ENCODE peak calls at places on chromosome 10, in four cellular contexts. E is CD8-positive, alpha-beta T cell; J is heart left ventricle; C is PC-9. S is an unnamed sample.

GRCh38 chr10:35605191-35605590 is at the start of gene GJD4:
- DNase-seq in E (no peak), J (no peak), C (no peak), S (no peak)

GRCh38 chr10:97270523-97271154 is 21.8 kb downstream of the ARHGAP19 start:
- DNase-seq in E (no peak), J (no peak), C (no peak), S (no peak)

GRCh38 chr10:75400769-75401568 is 595 bp downstream of the ZNF503 start:
- DNase-seq in E (no peak), J (peak; percentile 72), C (peak; percentile 32), S (no peak)

GRCh38 chr10:101231092-101231491 is 1.8 kb upstream of the LBX1 start:
- DNase-seq in E (no peak), J (no peak), C (no peak), S (no peak)

GRCh38 chr10:44370731-44371248 is 14.1 kb downstream of the CXCL12 start:
- DNase-seq in E (no peak), J (peak; percentile 25), C (peak; percentile 35), S (no peak)

GRCh38 chr10:101559596-101560292 is 28.3 kb downstream of the POLL start:
- DNase-seq in E (no peak), J (no peak), C (no peak), S (no peak)

GRCh38 chr10:126016884-126017283 is 120.5 kb downstream of the FANK1 start:
- DNase-seq in E (no peak), J (no peak), C (no peak), S (no peak)

GRCh38 chr10:95406651-95407280 is 116.0 kb upstream of the PDLIM1 start:
- DNase-seq in E (no peak), J (peak; percentile 94), C (peak; percentile 93), S (no peak)

GRCh38 chr10:60757422-60757895 is 20.8 kb upstream of the CDK1 start:
- DNase-seq in E (no peak), J (no peak), C (no peak), S (no peak)

GRCh38 chr10:97320480-97321031 is 1.5 kb downstream of the FRAT1 start:
- DNase-seq in E (peak; percentile 25), J (peak; percentile 31), C (no peak), S (no peak)

GRCh38 chr10:103636996-103637395 is 143.5 kb downstream of the NEURL1 start:
- DNase-seq in E (no peak), J (no peak), C (no peak), S (no peak)
- H3K4me1 ChIP-seq in E (no peaks in the 10 kb centered on the region), J (peaks cover 61% of the 10 kb centered on the region), C (no peaks in the 10 kb centered on the region), S (no peaks in the 10 kb centered on the region)

GRCh38 chr10:79086822-79087221 is 18.1 kb downstream of the ZMIZ1 start:
- DNase-seq in E (no peak), J (no peak), C (no peak), S (no peak)
- H3K4me1 ChIP-seq in E (peaks cover 14% of the 10 kb centered on the region), J (peaks cover 100% of the 10 kb centered on the region), C (peaks cover 28% of the 10 kb centered on the region), S (peaks cover 20% of the 10 kb centered on the region)

GRCh38 chr10:67224553-67224952 is 298.7 kb downstream of the LRRTM3 start:
- DNase-seq in E (no peak), J (peak; percentile 40), C (no peak), S (no peak)
- H3K4me1 ChIP-seq in E (no peaks in the 10 kb centered on the region), J (peaks cover 6% of the 10 kb centered on the region), C (no peaks in the 10 kb centered on the region), S (no peaks in the 10 kb centered on the region)

GRCh38 chr10:77892761-77893160 is 33.8 kb downstream of the DLG5 start:
- DNase-seq in E (no peak), J (no peak), C (no peak), S (no peak)

GRCh38 chr10:77894058-77894457 is 32.5 kb downstream of the DLG5 start:
- DNase-seq in E (no peak), J (no peak), C (no peak), S (no peak)

GRCh38 chr10:77890097-77890496 is 36.5 kb downstream of the DLG5 start:
- DNase-seq in E (no peak), J (no peak), C (no peak), S (no peak)

GRCh38 chr10:77893386-77893785 is 33.2 kb downstream of the DLG5 start:
- DNase-seq in E (no peak), J (no peak), C (no peak), S (no peak)

DNA sequence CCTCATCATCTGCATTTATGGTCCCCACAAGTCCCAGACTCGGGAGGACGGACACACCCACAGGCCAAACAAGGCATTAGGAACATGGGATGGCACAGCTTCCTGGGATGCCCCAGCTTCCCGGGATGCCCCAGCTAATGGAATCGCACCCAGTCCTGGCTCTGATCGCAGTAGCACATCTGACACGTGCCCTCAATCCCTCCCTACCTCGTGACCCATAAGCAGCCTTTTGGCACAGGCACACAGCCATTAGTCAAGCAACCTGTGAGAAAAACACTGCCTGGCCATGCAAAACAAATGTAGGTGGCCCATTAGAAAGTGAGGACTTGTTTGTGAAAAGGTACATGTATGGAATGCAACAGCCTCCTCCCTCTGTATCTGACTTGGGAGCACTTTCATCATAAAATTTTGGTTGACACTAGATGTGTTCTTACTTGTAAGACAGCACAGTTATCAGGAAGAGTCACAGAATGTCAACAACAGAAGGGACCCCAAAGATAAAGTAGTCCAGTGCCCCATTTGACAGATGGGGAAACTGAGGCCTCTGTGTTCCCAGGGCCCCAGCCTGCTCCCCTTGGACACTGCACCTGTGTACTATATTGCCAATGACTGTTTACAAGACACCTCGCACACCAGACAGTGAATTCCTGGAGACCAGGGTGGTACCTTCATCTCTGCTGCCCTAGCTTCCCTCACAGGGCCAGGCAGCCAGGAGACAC is 34.4 kb downstream of the DLG5 start:
- DNase-seq in E (no peak), J (no peak), C (no peak), S (no peak)
- H3K4me1 ChIP-seq in E (no peaks in the 10 kb centered on the region), J (peaks cover 30% of the 10 kb centered on the region), C (peaks cover 32% of the 10 kb centered on the region), S (no peaks in the 10 kb centered on the region)

DNA sequence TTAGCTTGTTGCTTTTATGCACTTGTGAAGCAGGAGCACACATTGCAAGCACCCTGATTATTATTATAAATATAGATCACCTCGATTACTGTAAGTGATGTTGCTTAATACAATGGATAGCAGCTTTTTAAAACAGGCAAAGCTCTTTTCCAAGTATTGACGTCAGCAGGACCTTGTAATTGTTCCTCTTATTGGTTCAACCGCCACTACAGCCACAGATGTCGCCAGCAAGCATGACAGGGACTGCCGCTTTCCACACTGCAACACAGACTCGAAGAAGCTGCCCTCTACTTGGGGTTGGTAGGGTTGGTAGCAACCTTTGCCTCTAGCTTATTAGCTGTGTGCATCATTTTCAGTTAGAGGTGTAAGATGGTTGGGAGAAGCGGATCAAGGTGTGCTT is 167.6 kb downstream of the ZNF365 start:
- DNase-seq in E (no peak), J (peak; percentile 49), C (no peak), S (no peak)
- H3K4me1 ChIP-seq in E (no peaks in the 10 kb centered on the region), J (peaks cover 16% of the 10 kb centered on the region), C (no peaks in the 10 kb centered on the region), S (no peaks in the 10 kb centered on the region)

GRCh38 chr10:62379394-62379793 is 5.2 kb downstream of the ZNF365 start:
- DNase-seq in E (no peak), J (no peak), C (no peak), S (no peak)
- H3K4me1 ChIP-seq in E (peaks cover 15% of the 10 kb centered on the region), J (peaks cover 13% of the 10 kb centered on the region), C (peaks cover 29% of the 10 kb centered on the region), S (no peaks in the 10 kb centered on the region)

GRCh38 chr10:71842424-71842823 is 8.6 kb downstream of the PSAP start:
- DNase-seq in E (no peak), J (no peak), C (no peak), S (no peak)

GRCh38 chr10:71842856-71843530 is 8.1 kb downstream of the PSAP start:
- DNase-seq in E (no peak), J (no peak), C (no peak), S (no peak)

GRCh38 chr10:71840177-71840711 is 10.8 kb downstream of the PSAP start:
- DNase-seq in E (no peak), J (peak; percentile 83), C (peak; percentile 90), S (peak; percentile 72)

GRCh38 chr10:71838264-71839211 is 12.5 kb downstream of the PSAP start:
- DNase-seq in E (no peak), J (no peak), C (peak; percentile 77), S (no peak)

DNA sequence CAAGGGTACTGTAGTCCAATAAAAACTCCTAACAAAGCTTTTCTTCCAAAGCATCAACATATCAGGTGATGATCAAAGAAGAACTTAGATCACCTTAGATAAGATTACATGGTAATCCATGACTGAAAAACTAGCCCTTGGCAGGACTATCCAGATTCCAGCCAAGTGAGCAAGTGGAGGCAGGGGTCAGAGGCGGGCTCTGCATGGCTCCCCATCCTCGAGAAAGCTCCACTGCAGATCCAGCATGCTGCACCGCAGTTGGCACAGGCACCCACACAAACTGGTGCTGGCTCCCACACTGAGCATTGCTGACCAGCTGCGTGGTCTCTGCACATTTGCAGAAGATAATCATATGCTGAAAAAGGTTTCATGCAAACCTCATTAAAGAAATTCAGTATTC is 10.1 kb downstream of the PSAP start:
- DNase-seq in E (no peak), J (no peak), C (peak; percentile 49), S (no peak)
- H3K4me1 ChIP-seq in E (peaks cover 34% of the 10 kb centered on the region), J (peaks cover 94% of the 10 kb centered on the region), C (peaks cover 69% of the 10 kb centered on the region), S (peaks cover 78% of the 10 kb centered on the region)

GRCh38 chr10:132461683-132462231 is 64.8 kb downstream of the PWWP2B start:
- DNase-seq in E (no peak), J (peak; percentile 30), C (no peak), S (no peak)

GRCh38 chr10:132464256-132465192 is 67.5 kb downstream of the PWWP2B start:
- DNase-seq in E (no peak), J (peak; percentile 95), C (no peak), S (no peak)

GRCh38 chr10:132463333-132464255 is 66.6 kb downstream of the PWWP2B start:
- DNase-seq in E (no peak), J (peak; percentile 45), C (no peak), S (no peak)

GRCh38 chr10:132461103-132461682 is 64.2 kb downstream of the PWWP2B start:
- DNase-seq in E (no peak), J (peak; percentile 25), C (no peak), S (no peak)

DNA sequence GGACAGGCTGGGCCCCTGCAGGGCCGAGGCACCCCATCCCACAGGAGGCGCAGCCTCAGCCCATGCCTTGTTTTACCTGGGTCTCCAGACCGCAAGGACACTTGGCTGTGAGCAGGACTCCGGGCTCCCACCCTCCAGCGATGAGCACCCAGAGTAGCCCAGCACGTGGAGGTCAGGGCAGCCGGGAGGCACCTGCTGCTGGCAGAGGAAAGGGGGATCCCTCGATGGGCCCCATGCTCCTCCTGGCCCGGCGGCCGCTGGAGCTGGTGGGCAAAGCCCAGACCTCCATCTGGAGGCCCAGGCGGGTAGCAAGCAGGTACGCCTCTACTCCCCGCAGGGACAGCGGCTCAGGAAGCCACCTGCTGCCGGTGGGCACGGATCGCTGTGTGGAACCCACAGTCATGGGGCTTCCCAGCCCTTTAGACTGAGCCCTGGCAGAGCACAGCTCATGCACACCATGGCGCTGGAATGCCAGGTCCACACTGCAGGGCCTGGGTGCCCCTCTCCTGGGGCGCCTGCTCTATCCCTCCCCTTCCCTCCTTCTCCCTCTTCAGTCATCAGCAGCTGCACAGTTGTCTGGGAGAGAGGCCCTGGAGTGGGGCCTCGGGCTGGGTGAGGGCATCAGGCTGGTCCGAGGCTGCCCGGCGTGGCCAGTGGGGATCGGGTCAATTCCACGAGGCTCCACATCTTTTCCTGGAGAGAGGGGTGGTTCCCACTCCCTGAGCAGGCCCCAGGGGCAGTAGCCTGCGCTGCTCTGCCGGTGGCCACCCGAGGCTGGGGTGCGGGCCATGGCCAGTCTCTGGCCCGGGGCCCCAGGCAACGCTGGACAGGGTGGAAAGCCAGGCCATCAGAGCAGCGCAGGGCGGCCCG is 65.7 kb downstream of the PWWP2B start:
- DNase-seq in E (no peak), J (peak; percentile 31), C (no peak), S (no peak)
- H3K4me1 ChIP-seq in E (peaks cover 4% of the 10 kb centered on the region), J (peaks cover 56% of the 10 kb centered on the region), C (peaks cover 7% of the 10 kb centered on the region), S (no peaks in the 10 kb centered on the region)

GRCh38 chr10:69891057-69891617 is 89.4 kb downstream of the COL13A1 start:
- DNase-seq in E (no peak), J (no peak), C (no peak), S (no peak)
- H3K4me1 ChIP-seq in E (no peaks in the 10 kb centered on the region), J (peaks cover 4% of the 10 kb centered on the region), C (no peaks in the 10 kb centered on the region), S (no peaks in the 10 kb centered on the region)

S was measured in DND-41.